ENCODE peak calls at places on chromosomes 4 and X, in five cellular contexts. One of them, this sample, is unnamed.

GRCh38 chr4:137905930-137906329 is 336.2 kb downstream of the SLC7A11 start:
- DNase-seq in A549: no peak
- DNase-seq in K562: no peak
- DNase-seq in GM12878: no peak
- DNase-seq in HepG2: no peak
- DNase-seq in this sample: no peak

GRCh38 chrX:42119076-42119475 is 195.7 kb upstream of the CASK start:
- DNase-seq in A549: peak; percentile 25
- DNase-seq in K562: no peak
- DNase-seq in GM12878: no peak
- DNase-seq in HepG2: peak; percentile 81
- DNase-seq in this sample: no peak

GRCh38 chr4:119040711-119041185 is 94.9 kb upstream of the MYOZ2 start:
- DNase-seq in A549: no peak
- DNase-seq in K562: no peak
- DNase-seq in GM12878: no peak
- DNase-seq in HepG2: no peak
- DNase-seq in this sample: no peak

GRCh38 chr4:168515222-168516011 is 18.6 kb downstream of the PALLD start:
- DNase-seq in A549: no peak
- DNase-seq in K562: no peak
- DNase-seq in GM12878: no peak
- DNase-seq in HepG2: no peak
- DNase-seq in this sample: no peak

GRCh38 chrX:25083661-25084060 is 67.9 kb upstream of the ARX start:
- DNase-seq in A549: peak; percentile 5
- DNase-seq in K562: no peak
- DNase-seq in GM12878: no peak
- DNase-seq in HepG2: no peak
- DNase-seq in this sample: no peak

GRCh38 chrX:44770111-44770510 is 73.7 kb upstream of the DUSP21 start:
- DNase-seq in A549: no peak
- DNase-seq in K562: no peak
- DNase-seq in GM12878: no peak
- DNase-seq in HepG2: no peak
- DNase-seq in this sample: no peak

GRCh38 chrX:135652602-135653001 is 60.8 kb upstream of the CT45A1 start:
- DNase-seq in A549: no peak
- DNase-seq in K562: no peak
- DNase-seq in GM12878: no peak
- DNase-seq in HepG2: no peak
- DNase-seq in this sample: no peak

GRCh38 chrX:72045552-72046277 is 86.0 kb downstream of the RTL5 start:
- DNase-seq in A549: no peak
- DNase-seq in K562: no peak
- DNase-seq in GM12878: no peak
- DNase-seq in HepG2: no peak
- DNase-seq in this sample: no peak

GRCh38 chr4:4990857-4991540 is 28.3 kb downstream of the CYTL1 start:
- DNase-seq in A549: peak; percentile 65
- DNase-seq in K562: peak; percentile 50
- DNase-seq in GM12878: no peak
- DNase-seq in HepG2: no peak
- DNase-seq in this sample: no peak

GRCh38 chr4:128528793-128529553 is 241.4 kb upstream of the PGRMC2 start:
- DNase-seq in A549: peak; percentile 78
- DNase-seq in K562: no peak
- DNase-seq in GM12878: no peak
- DNase-seq in HepG2: peak; percentile 58
- DNase-seq in this sample: peak; percentile 69

GRCh38 chr4:123116412-123116811 is 194.0 kb upstream of the NUDT6 start:
- DNase-seq in A549: no peak
- DNase-seq in K562: no peak
- DNase-seq in GM12878: no peak
- DNase-seq in HepG2: peak; percentile 37
- DNase-seq in this sample: no peak

GRCh38 chrX:146264763-146265375 is 447.2 kb downstream of the SLITRK2 start:
- DNase-seq in A549: no peak
- DNase-seq in K562: no peak
- DNase-seq in GM12878: no peak
- DNase-seq in HepG2: no peak
- DNase-seq in this sample: no peak

GRCh38 chrX:57083143-57083542 is 38.2 kb downstream of the SPIN2B start:
- DNase-seq in A549: no peak
- DNase-seq in K562: no peak
- DNase-seq in GM12878: no peak
- DNase-seq in HepG2: no peak
- DNase-seq in this sample: no peak

GRCh38 chr4:148164529-148164928 is 277.7 kb downstream of the NR3C2 start:
- DNase-seq in A549: no peak
- DNase-seq in K562: no peak
- DNase-seq in GM12878: no peak
- DNase-seq in HepG2: no peak
- DNase-seq in this sample: no peak

GRCh38 chr4:86118696-86119095 is 241.2 kb downstream of the MAPK10 start:
- DNase-seq in A549: no peak
- DNase-seq in K562: no peak
- DNase-seq in GM12878: no peak
- DNase-seq in HepG2: no peak
- DNase-seq in this sample: no peak

GRCh38 chr4:1285790-1286553 is 3.7 kb upstream of the MAEA start:
- DNase-seq in A549: no peak
- DNase-seq in K562: peak; percentile 38
- DNase-seq in GM12878: no peak
- DNase-seq in HepG2: peak; percentile 50
- DNase-seq in this sample: no peak

DNA sequence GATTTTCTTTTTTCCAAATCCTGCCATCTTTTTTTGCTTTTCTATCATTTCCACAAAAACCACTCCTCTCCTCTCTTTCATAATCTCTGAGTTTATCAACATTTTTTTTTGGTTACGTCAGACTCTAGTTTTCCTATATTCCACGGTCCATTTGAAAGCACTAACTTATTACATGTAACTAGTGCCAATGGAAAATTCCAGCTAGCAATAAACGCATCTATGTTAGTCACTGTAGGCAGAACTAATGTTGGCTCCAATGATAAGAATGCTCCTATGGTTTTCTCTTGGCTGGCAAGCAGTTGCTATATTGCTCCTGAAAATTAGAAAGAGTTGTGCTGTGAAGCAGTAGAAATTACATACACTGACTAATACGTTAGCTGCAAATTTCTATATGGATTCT is 634.6 kb upstream of the FTHL17 start:
- DNase-seq in A549: no peak
- DNase-seq in K562: no peak
- DNase-seq in GM12878: no peak
- DNase-seq in HepG2: no peak
- DNase-seq in this sample: no peak
- TF ChIP-seq REST in A549: no peak
- TF ChIP-seq REST in K562: no peak
- TF ChIP-seq REST in GM12878: no peak
- TF ChIP-seq REST in HepG2: no peak
- TF ChIP-seq REST in this sample: no peak

DNA sequence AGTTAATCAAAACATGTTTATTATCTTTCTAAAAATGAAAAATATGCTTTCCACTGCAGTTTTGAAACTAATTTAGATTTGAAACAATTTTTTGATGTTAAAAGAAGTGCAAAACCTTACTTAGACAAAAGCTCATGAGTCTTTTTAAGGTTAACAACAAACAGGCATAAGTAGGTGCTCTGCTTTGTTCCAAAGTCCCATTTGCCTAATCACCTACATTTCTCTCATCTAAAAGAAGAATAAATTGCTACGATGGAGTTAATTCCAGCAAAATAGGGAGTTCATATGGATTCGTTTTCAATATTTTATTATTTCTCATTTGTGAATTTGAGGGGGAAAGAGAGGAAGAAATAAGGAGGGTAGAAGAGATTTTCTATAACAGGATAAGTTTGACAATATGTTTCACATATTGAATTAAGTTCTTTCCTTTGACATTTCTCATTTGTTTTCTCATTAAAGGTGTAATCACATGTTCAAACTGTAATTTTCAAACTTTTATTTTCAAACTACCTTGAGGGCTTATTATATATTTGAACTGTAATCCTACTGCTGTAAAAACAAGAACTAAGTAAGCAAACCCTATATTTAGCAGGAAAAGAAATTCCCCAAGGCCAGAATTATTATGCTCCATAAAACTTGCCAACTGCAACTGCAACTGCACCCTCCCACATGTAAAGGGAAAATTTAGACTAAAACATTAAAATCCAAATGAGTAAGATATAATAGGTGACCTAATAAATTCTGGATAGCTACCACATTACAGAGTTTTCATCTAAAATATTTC is 9.6 kb upstream of the SLC39A8 start:
- DNase-seq in A549: no peak
- DNase-seq in K562: no peak
- DNase-seq in GM12878: no peak
- DNase-seq in HepG2: no peak
- DNase-seq in this sample: no peak
- H3K4me3 ChIP-seq in A549: no peak overlapping the region
- H3K4me3 ChIP-seq in K562: no peak overlapping the region
- H3K4me3 ChIP-seq in GM12878: no peak overlapping the region
- H3K4me3 ChIP-seq in HepG2: no peak overlapping the region
- H3K4me3 ChIP-seq in this sample: no peak overlapping the region

GRCh38 chrX:114361076-114361475 is 222.8 kb upstream of the HTR2C start:
- DNase-seq in A549: no peak
- DNase-seq in K562: no peak
- DNase-seq in GM12878: no peak
- DNase-seq in HepG2: no peak
- DNase-seq in this sample: no peak
- TF ChIP-seq REST in A549: no peak
- TF ChIP-seq REST in K562: no peak
- TF ChIP-seq REST in GM12878: no peak
- TF ChIP-seq REST in HepG2: no peak
- TF ChIP-seq REST in this sample: no peak

GRCh38 chr4:142557220-142557801 is 288.8 kb downstream of the INPP4B start:
- DNase-seq in A549: no peak
- DNase-seq in K562: no peak
- DNase-seq in GM12878: no peak
- DNase-seq in HepG2: no peak
- DNase-seq in this sample: no peak
- H3K4me3 ChIP-seq in A549: no peak overlapping the region
- H3K4me3 ChIP-seq in K562: no peak overlapping the region
- H3K4me3 ChIP-seq in GM12878: no peak overlapping the region
- H3K4me3 ChIP-seq in HepG2: no peak overlapping the region
- H3K4me3 ChIP-seq in this sample: no peak overlapping the region

This sample was measured in Panc1.